ENCODE peak calls at places on chromosomes 7 and 10, in six cellular contexts. One of them, this sample, is unnamed. For H3K27me3, the result is how much of the 10 kb centered on the place peaks cover.

GRCh38 chr10:51031995-51032394 is 42.3 kb upstream of the PRKG1 start:
- DNase-seq in prostate gland: no peak
- DNase-seq in effector memory CD4-positive, alpha-beta T cell: no peak
- DNase-seq in sigmoid colon: no peak
- DNase-seq in brain microvascular endothelial cell: no peak
- DNase-seq in tibial nerve: no peak
- DNase-seq in this sample: no peak

GRCh38 chr7:120043250-120043649 is 229.7 kb upstream of the KCND2 start:
- DNase-seq in sigmoid colon: no peak
- DNase-seq in brain microvascular endothelial cell: no peak
- DNase-seq in prostate gland: no peak
- DNase-seq in effector memory CD4-positive, alpha-beta T cell: no peak
- DNase-seq in tibial nerve: no peak
- DNase-seq in this sample: no peak

GRCh38 chr7:50660040-50660829 is 95.0 kb upstream of the DDC start:
- DNase-seq in effector memory CD4-positive, alpha-beta T cell: peak
- DNase-seq in sigmoid colon: no peak
- DNase-seq in tibial nerve: no peak
- DNase-seq in brain microvascular endothelial cell: no peak
- DNase-seq in prostate gland: no peak
- DNase-seq in this sample: peak

GRCh38 chr7:157224627-157225026 is 85.9 kb downstream of the UBE3C start:
- DNase-seq in prostate gland: no peak
- DNase-seq in sigmoid colon: no peak
- DNase-seq in tibial nerve: no peak
- DNase-seq in brain microvascular endothelial cell: peak
- DNase-seq in effector memory CD4-positive, alpha-beta T cell: no peak
- DNase-seq in this sample: no peak

GRCh38 chr7:154744226-154744860 is 258.6 kb downstream of the PAXIP1 start:
- DNase-seq in sigmoid colon: no peak
- DNase-seq in prostate gland: no peak
- DNase-seq in effector memory CD4-positive, alpha-beta T cell: no peak
- DNase-seq in tibial nerve: no peak
- DNase-seq in brain microvascular endothelial cell: no peak
- DNase-seq in this sample: peak

GRCh38 chr10:129637841-129638240 is 170.8 kb downstream of the MGMT start:
- DNase-seq in sigmoid colon: no peak
- DNase-seq in effector memory CD4-positive, alpha-beta T cell: no peak
- DNase-seq in tibial nerve: no peak
- DNase-seq in prostate gland: no peak
- DNase-seq in brain microvascular endothelial cell: no peak
- DNase-seq in this sample: no peak

GRCh38 chr7:75937958-75938786 is 23.2 kb downstream of the POR start:
- DNase-seq in sigmoid colon: peak
- DNase-seq in prostate gland: no peak
- DNase-seq in tibial nerve: peak
- DNase-seq in brain microvascular endothelial cell: peak
- DNase-seq in effector memory CD4-positive, alpha-beta T cell: no peak
- DNase-seq in this sample: peak

GRCh38 chr10:6062101-6062771 is at the start of gene IL2RA:
- DNase-seq in effector memory CD4-positive, alpha-beta T cell: peak
- DNase-seq in tibial nerve: no peak
- DNase-seq in sigmoid colon: peak
- DNase-seq in prostate gland: no peak
- DNase-seq in brain microvascular endothelial cell: no peak
- DNase-seq in this sample: no peak

GRCh38 chr10:129971381-129972144 is 7.5 kb upstream of the EBF3 start:
- DNase-seq in effector memory CD4-positive, alpha-beta T cell: no peak
- DNase-seq in sigmoid colon: peak
- DNase-seq in brain microvascular endothelial cell: no peak
- DNase-seq in prostate gland: peak
- DNase-seq in tibial nerve: no peak
- DNase-seq in this sample: peak

GRCh38 chr10:107859065-107859464 is 694.6 kb upstream of the SORCS1 start:
- DNase-seq in sigmoid colon: no peak
- DNase-seq in effector memory CD4-positive, alpha-beta T cell: no peak
- DNase-seq in tibial nerve: no peak
- DNase-seq in brain microvascular endothelial cell: no peak
- DNase-seq in prostate gland: no peak
- DNase-seq in this sample: no peak

GRCh38 chr7:129494041-129494440 is 8.3 kb upstream of the SMKR1 start:
- DNase-seq in effector memory CD4-positive, alpha-beta T cell: no peak
- DNase-seq in tibial nerve: no peak
- DNase-seq in prostate gland: no peak
- DNase-seq in brain microvascular endothelial cell: peak
- DNase-seq in sigmoid colon: no peak
- DNase-seq in this sample: no peak

GRCh38 chr7:2049111-2049781 is 183.5 kb downstream of the MAD1L1 start:
- DNase-seq in prostate gland: no peak
- DNase-seq in effector memory CD4-positive, alpha-beta T cell: no peak
- DNase-seq in tibial nerve: no peak
- DNase-seq in brain microvascular endothelial cell: no peak
- DNase-seq in sigmoid colon: peak
- DNase-seq in this sample: no peak

GRCh38 chr10:102132193-102132562 is 662 bp upstream of the PPRC1 start:
- DNase-seq in sigmoid colon: no peak
- DNase-seq in tibial nerve: no peak
- DNase-seq in prostate gland: no peak
- DNase-seq in effector memory CD4-positive, alpha-beta T cell: no peak
- DNase-seq in brain microvascular endothelial cell: no peak
- DNase-seq in this sample: no peak

GRCh38 chr7:141263508-141263907 is 189.6 kb downstream of the TMEM178B start:
- DNase-seq in prostate gland: no peak
- DNase-seq in sigmoid colon: no peak
- DNase-seq in effector memory CD4-positive, alpha-beta T cell: no peak
- DNase-seq in tibial nerve: no peak
- DNase-seq in brain microvascular endothelial cell: no peak
- DNase-seq in this sample: no peak

GRCh38 chr10:23358357-23358756 is 13.8 kb upstream of the C10orf67 start:
- DNase-seq in tibial nerve: no peak
- DNase-seq in prostate gland: no peak
- DNase-seq in sigmoid colon: no peak
- DNase-seq in brain microvascular endothelial cell: peak
- DNase-seq in effector memory CD4-positive, alpha-beta T cell: no peak
- DNase-seq in this sample: no peak

GRCh38 chr7:101630591-101630990 is 1.5 kb upstream of the MYL10 start:
- DNase-seq in tibial nerve: no peak
- DNase-seq in prostate gland: no peak
- DNase-seq in sigmoid colon: no peak
- DNase-seq in effector memory CD4-positive, alpha-beta T cell: no peak
- DNase-seq in brain microvascular endothelial cell: no peak
- DNase-seq in this sample: no peak

GRCh38 chr7:139889186-139889871 is 60.3 kb downstream of the TBXAS1 start:
- DNase-seq in tibial nerve: no peak
- DNase-seq in sigmoid colon: no peak
- DNase-seq in effector memory CD4-positive, alpha-beta T cell: no peak
- DNase-seq in brain microvascular endothelial cell: no peak
- DNase-seq in prostate gland: no peak
- DNase-seq in this sample: no peak

GRCh38 chr7:25240340-25240739 is 12.1 kb upstream of the NPVF start:
- DNase-seq in brain microvascular endothelial cell: no peak
- DNase-seq in prostate gland: peak
- DNase-seq in effector memory CD4-positive, alpha-beta T cell: no peak
- DNase-seq in sigmoid colon: no peak
- DNase-seq in tibial nerve: peak
- DNase-seq in this sample: no peak

GRCh38 chr10:3549118-3549517 is 235.9 kb downstream of the KLF6 start:
- DNase-seq in tibial nerve: no peak
- DNase-seq in brain microvascular endothelial cell: no peak
- DNase-seq in prostate gland: no peak
- DNase-seq in effector memory CD4-positive, alpha-beta T cell: no peak
- DNase-seq in sigmoid colon: no peak
- DNase-seq in this sample: no peak

GRCh38 chr7:157976406-157976805 is 611.2 kb downstream of the PTPRN2 start:
- DNase-seq in tibial nerve: no peak
- DNase-seq in effector memory CD4-positive, alpha-beta T cell: no peak
- DNase-seq in brain microvascular endothelial cell: no peak
- DNase-seq in prostate gland: no peak
- DNase-seq in sigmoid colon: no peak
- DNase-seq in this sample: peak

GRCh38 chr7:83162402-83163256 is at the start of gene PCLO:
- DNase-seq in tibial nerve: no peak
- DNase-seq in prostate gland: peak
- DNase-seq in brain microvascular endothelial cell: peak
- DNase-seq in effector memory CD4-positive, alpha-beta T cell: no peak
- DNase-seq in sigmoid colon: peak
- DNase-seq in this sample: peak

GRCh38 chr7:101527844-101528667 is 101.0 kb downstream of the MYL10 start:
- DNase-seq in prostate gland: peak
- DNase-seq in sigmoid colon: no peak
- DNase-seq in tibial nerve: no peak
- DNase-seq in effector memory CD4-positive, alpha-beta T cell: no peak
- DNase-seq in brain microvascular endothelial cell: no peak
- DNase-seq in this sample: peak

GRCh38 chr10:32481606-32482005 is 35.7 kb downstream of the CCDC7 start:
- DNase-seq in sigmoid colon: no peak
- DNase-seq in brain microvascular endothelial cell: no peak
- DNase-seq in prostate gland: no peak
- DNase-seq in effector memory CD4-positive, alpha-beta T cell: no peak
- DNase-seq in tibial nerve: no peak
- DNase-seq in this sample: no peak

GRCh38 chr7:26627871-26628270 is 236.5 kb downstream of the SKAP2 start:
- DNase-seq in tibial nerve: no peak
- DNase-seq in sigmoid colon: no peak
- DNase-seq in effector memory CD4-positive, alpha-beta T cell: no peak
- DNase-seq in prostate gland: no peak
- DNase-seq in brain microvascular endothelial cell: no peak
- DNase-seq in this sample: no peak

GRCh38 chr10:6171891-6172354 is 30.8 kb upstream of the PFKFB3 start:
- DNase-seq in sigmoid colon: peak
- DNase-seq in effector memory CD4-positive, alpha-beta T cell: no peak
- DNase-seq in prostate gland: no peak
- DNase-seq in tibial nerve: peak
- DNase-seq in brain microvascular endothelial cell: peak
- DNase-seq in this sample: no peak

GRCh38 chr7:116511552-116512523 is 12.3 kb downstream of the CAV2 start:
- DNase-seq in prostate gland: no peak
- DNase-seq in sigmoid colon: no peak
- DNase-seq in tibial nerve: no peak
- DNase-seq in brain microvascular endothelial cell: no peak
- DNase-seq in effector memory CD4-positive, alpha-beta T cell: no peak
- DNase-seq in this sample: no peak

DNA sequence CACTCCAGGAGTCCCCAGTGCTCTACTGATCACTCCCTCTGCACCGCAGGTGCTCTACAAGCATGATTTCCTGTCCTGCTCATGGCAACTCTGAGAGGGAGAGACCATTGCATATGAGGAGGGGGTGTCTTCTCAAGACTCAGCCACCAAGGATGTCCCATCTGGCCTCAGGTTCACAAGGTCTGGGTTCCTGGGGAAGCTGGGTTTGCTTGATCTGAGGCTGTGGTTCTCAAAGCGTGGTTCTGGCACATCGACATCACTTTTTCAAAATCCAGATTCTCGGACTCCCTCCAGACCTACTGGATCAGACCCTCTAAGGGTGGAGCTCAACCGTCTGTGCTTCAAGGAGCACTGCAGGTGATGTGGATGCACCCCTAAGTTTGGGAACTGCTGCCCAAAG is 247.5 kb downstream of the PLXNA4 start:
- DNase-seq in effector memory CD4-positive, alpha-beta T cell: no peak
- DNase-seq in prostate gland: no peak
- DNase-seq in tibial nerve: no peak
- DNase-seq in brain microvascular endothelial cell: no peak
- DNase-seq in sigmoid colon: no peak
- DNase-seq in this sample: no peak
- H3K27me3 ChIP-seq in effector memory CD4-positive, alpha-beta T cell: under half
- H3K27me3 ChIP-seq in prostate gland: under half
- H3K27me3 ChIP-seq in tibial nerve: under half
- H3K27me3 ChIP-seq in brain microvascular endothelial cell: under half
- H3K27me3 ChIP-seq in sigmoid colon: under half
- H3K27me3 ChIP-seq in this sample: under half

GRCh38 chr10:110415809-110416208 is 81.9 kb upstream of the DUSP5 start:
- DNase-seq in tibial nerve: no peak
- DNase-seq in sigmoid colon: no peak
- DNase-seq in brain microvascular endothelial cell: no peak
- DNase-seq in effector memory CD4-positive, alpha-beta T cell: no peak
- DNase-seq in prostate gland: no peak
- DNase-seq in this sample: no peak
- H3K27ac ChIP-seq in tibial nerve: no peak
- H3K27ac ChIP-seq in sigmoid colon: no peak
- H3K27ac ChIP-seq in brain microvascular endothelial cell: no peak
- H3K27ac ChIP-seq in effector memory CD4-positive, alpha-beta T cell: no peak
- H3K27ac ChIP-seq in prostate gland: no peak
- H3K27ac ChIP-seq in this sample: no peak

GRCh38 chr7:132160525-132161230 is 415.6 kb downstream of the PLXNA4 start:
- DNase-seq in effector memory CD4-positive, alpha-beta T cell: no peak
- DNase-seq in tibial nerve: no peak
- DNase-seq in prostate gland: no peak
- DNase-seq in sigmoid colon: no peak
- DNase-seq in brain microvascular endothelial cell: no peak
- DNase-seq in this sample: no peak

GRCh38 chr7:132161231-132161915 is 414.9 kb downstream of the PLXNA4 start:
- DNase-seq in prostate gland: peak
- DNase-seq in effector memory CD4-positive, alpha-beta T cell: no peak
- DNase-seq in brain microvascular endothelial cell: no peak
- DNase-seq in sigmoid colon: no peak
- DNase-seq in tibial nerve: no peak
- DNase-seq in this sample: peak

GRCh38 chr7:132155715-132156114 is 420.6 kb downstream of the PLXNA4 start:
- DNase-seq in tibial nerve: no peak
- DNase-seq in brain microvascular endothelial cell: no peak
- DNase-seq in prostate gland: no peak
- DNase-seq in sigmoid colon: no peak
- DNase-seq in effector memory CD4-positive, alpha-beta T cell: no peak
- DNase-seq in this sample: no peak

GRCh38 chr7:132158166-132158565 is 418.1 kb downstream of the PLXNA4 start:
- DNase-seq in sigmoid colon: no peak
- DNase-seq in effector memory CD4-positive, alpha-beta T cell: no peak
- DNase-seq in tibial nerve: no peak
- DNase-seq in brain microvascular endothelial cell: no peak
- DNase-seq in prostate gland: no peak
- DNase-seq in this sample: no peak

GRCh38 chr7:132158841-132159240 is 417.4 kb downstream of the PLXNA4 start:
- DNase-seq in effector memory CD4-positive, alpha-beta T cell: no peak
- DNase-seq in brain microvascular endothelial cell: no peak
- DNase-seq in prostate gland: no peak
- DNase-seq in sigmoid colon: no peak
- DNase-seq in tibial nerve: no peak
- DNase-seq in this sample: no peak
- H3K27me3 ChIP-seq in effector memory CD4-positive, alpha-beta T cell: under half
- H3K27me3 ChIP-seq in brain microvascular endothelial cell: under half
- H3K27me3 ChIP-seq in prostate gland: under half
- H3K27me3 ChIP-seq in sigmoid colon: under half
- H3K27me3 ChIP-seq in tibial nerve: under half
- H3K27me3 ChIP-seq in this sample: under half

DNA sequence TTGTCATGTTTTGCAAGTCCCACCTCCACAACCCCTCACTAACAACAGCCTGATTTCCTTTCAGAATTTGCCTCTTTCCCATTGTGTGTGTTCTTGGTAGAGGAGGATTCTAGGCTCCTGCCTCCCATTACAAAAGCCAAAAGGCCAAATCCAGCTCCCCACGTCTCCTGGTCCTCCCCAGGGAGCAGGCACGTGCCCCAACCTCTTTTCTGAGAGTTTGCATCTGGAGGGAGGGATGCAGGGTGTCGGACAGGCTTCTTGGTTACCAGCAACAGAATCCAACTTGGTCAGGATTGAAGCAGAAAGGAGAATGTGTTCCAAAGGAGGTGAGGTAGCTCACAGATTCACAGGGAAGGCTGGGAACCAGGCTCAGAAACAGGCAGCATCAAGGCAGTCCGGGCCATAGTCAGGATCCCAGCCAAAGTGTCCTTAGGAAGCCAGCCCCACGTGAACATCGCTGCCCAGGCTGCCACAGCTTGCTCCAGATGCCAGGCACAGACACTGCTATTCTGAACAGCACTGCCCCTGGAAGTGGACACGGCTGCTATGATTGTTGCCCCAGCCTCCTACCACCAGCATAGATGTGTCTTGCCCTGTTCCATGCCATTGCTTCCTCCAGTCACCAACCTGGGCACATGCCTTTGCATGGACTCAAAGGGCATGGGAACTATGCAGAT is 264.3 kb upstream of the ZMIZ1 start:
- DNase-seq in effector memory CD4-positive, alpha-beta T cell: no peak
- DNase-seq in prostate gland: peak
- DNase-seq in sigmoid colon: peak
- DNase-seq in brain microvascular endothelial cell: no peak
- DNase-seq in tibial nerve: no peak
- DNase-seq in this sample: no peak
- H3K27ac ChIP-seq in effector memory CD4-positive, alpha-beta T cell: no peak
- H3K27ac ChIP-seq in prostate gland: peak
- H3K27ac ChIP-seq in sigmoid colon: peak
- H3K27ac ChIP-seq in brain microvascular endothelial cell: no peak
- H3K27ac ChIP-seq in tibial nerve: peak
- H3K27ac ChIP-seq in this sample: peak

This sample was measured in upper lobe of right lung.